ENCODE peak calls at places on chromosome 12, in four cellular contexts. One of them, this sample, is unnamed.

GRCh38 chr12:79873223-79873622 is 61.7 kb downstream of the PPP1R12A start:
- DNase-seq in aorta: no peak
- DNase-seq in astrocyte of the spinal cord: no peak
- DNase-seq in Peyer's patch: no peak
- DNase-seq in this sample: no peak

GRCh38 chr12:127742231-127742630 is 524.7 kb upstream of the TMEM132C start:
- DNase-seq in aorta: no peak
- DNase-seq in astrocyte of the spinal cord: no peak
- DNase-seq in Peyer's patch: no peak
- DNase-seq in this sample: no peak

GRCh38 chr12:3520168-3520567 is 29.2 kb downstream of the PRMT8 start:
- DNase-seq in astrocyte of the spinal cord: no peak
- DNase-seq in Peyer's patch: no peak
- DNase-seq in aorta: no peak
- DNase-seq in this sample: no peak

GRCh38 chr12:55385911-55386310 is 14.4 kb upstream of the OR6C65 start:
- DNase-seq in aorta: no peak
- DNase-seq in Peyer's patch: no peak
- DNase-seq in astrocyte of the spinal cord: no peak
- DNase-seq in this sample: no peak

GRCh38 chr12:65649126-65649525 is 175.2 kb upstream of the HMGA2 start:
- DNase-seq in astrocyte of the spinal cord: peak
- DNase-seq in Peyer's patch: no peak
- DNase-seq in aorta: no peak
- DNase-seq in this sample: peak

GRCh38 chr12:67358686-67359374 is 89.7 kb downstream of the CAND1 start:
- DNase-seq in aorta: no peak
- DNase-seq in astrocyte of the spinal cord: peak
- DNase-seq in Peyer's patch: no peak
- DNase-seq in this sample: peak

GRCh38 chr12:54047160-54047963 is 6.3 kb upstream of the HOXC4 start:
- DNase-seq in astrocyte of the spinal cord: no peak
- DNase-seq in Peyer's patch: no peak
- DNase-seq in aorta: no peak
- DNase-seq in this sample: no peak

GRCh38 chr12:131279281-131279921 is 325.7 kb downstream of the ADGRD1 start:
- DNase-seq in astrocyte of the spinal cord: no peak
- DNase-seq in Peyer's patch: peak
- DNase-seq in aorta: peak
- DNase-seq in this sample: no peak

GRCh38 chr12:51372021-51372420 is 19.2 kb downstream of the GALNT6 start:
- DNase-seq in aorta: no peak
- DNase-seq in Peyer's patch: no peak
- DNase-seq in astrocyte of the spinal cord: no peak
- DNase-seq in this sample: no peak

GRCh38 chr12:51631591-51631990 is 40.6 kb downstream of the SCN8A start:
- DNase-seq in astrocyte of the spinal cord: peak
- DNase-seq in Peyer's patch: no peak
- DNase-seq in aorta: no peak
- DNase-seq in this sample: peak

GRCh38 chr12:57332646-57333312 is 81.8 kb upstream of the STAC3 start:
- DNase-seq in astrocyte of the spinal cord: no peak
- DNase-seq in Peyer's patch: no peak
- DNase-seq in aorta: no peak
- DNase-seq in this sample: peak

GRCh38 chr12:92356405-92356804 is 210.8 kb upstream of the BTG1 start:
- DNase-seq in aorta: no peak
- DNase-seq in Peyer's patch: no peak
- DNase-seq in astrocyte of the spinal cord: no peak
- DNase-seq in this sample: no peak

GRCh38 chr12:64029013-64029857 is 184.7 kb downstream of the SRGAP1 start:
- DNase-seq in aorta: no peak
- DNase-seq in Peyer's patch: no peak
- DNase-seq in astrocyte of the spinal cord: no peak
- DNase-seq in this sample: peak

DNA sequence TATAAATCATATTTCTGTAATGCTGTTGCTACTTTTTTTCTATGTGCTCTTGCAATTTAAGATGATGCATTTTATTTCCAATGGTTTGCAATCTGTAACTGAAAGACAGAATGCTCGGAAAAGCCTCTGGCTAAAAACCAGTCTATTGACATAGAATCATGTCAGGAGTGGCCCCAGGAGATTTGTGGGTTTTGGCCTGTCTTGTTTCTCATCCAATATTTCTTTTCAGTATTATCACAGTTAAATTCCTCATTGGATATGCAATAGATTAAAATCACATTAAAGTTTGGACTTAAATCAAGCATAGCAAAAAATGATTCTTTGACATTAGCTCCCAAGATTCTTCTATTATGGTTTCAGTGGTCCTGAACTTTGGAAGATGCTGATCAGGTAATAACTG is 19.1 kb upstream of the SLC38A2 start:
- DNase-seq in aorta: peak
- DNase-seq in astrocyte of the spinal cord: peak
- DNase-seq in Peyer's patch: no peak
- DNase-seq in this sample: peak
- H3K4me3 ChIP-seq in aorta: no peak
- H3K4me3 ChIP-seq in astrocyte of the spinal cord: no peak
- H3K4me3 ChIP-seq in Peyer's patch: no peak
- H3K4me3 ChIP-seq in this sample: peak

DNA sequence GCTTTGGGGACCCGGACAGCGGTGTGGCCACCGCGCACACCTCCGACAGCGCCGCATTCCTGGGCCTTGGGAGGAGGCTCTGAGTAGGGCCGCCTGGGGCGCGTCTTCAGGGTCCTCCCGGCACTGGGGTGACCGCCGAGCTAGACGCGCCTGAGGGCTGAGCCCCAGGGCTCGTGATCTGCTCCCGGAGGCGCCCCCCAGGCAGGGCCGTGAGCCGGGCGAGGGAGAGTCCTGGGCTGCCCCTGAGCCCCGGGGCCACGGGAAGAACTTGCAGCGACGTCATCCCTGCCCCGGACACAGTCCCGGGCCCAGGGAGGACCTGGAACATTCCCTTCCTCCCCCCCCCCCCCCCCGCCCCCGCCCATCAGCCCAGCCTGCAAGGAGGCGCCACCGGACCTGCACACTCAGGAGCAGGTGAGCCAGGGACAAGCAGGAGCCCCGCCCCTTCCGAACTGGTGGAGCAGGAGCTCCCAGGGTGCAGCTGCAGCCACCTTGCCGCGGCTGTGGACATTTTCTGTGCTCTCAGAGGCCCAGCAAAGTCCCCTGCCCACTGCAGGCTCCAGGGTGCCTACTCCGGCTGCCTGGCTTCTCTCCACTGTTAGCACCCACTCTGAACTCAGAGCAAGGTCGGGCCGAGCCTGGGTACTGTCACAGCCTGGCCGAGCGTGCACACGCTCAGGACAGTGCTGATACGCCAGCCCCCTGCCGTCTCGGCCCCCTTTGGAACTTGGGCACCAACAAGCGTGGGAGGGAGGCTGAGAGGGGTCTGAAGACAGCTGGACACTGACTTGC is 50.7 kb downstream of the A2M start:
- DNase-seq in astrocyte of the spinal cord: peak
- DNase-seq in aorta: peak
- DNase-seq in Peyer's patch: peak
- DNase-seq in this sample: peak
- H3K4me3 ChIP-seq in astrocyte of the spinal cord: peak
- H3K4me3 ChIP-seq in aorta: peak
- H3K4me3 ChIP-seq in Peyer's patch: peak
- H3K4me3 ChIP-seq in this sample: peak

DNA sequence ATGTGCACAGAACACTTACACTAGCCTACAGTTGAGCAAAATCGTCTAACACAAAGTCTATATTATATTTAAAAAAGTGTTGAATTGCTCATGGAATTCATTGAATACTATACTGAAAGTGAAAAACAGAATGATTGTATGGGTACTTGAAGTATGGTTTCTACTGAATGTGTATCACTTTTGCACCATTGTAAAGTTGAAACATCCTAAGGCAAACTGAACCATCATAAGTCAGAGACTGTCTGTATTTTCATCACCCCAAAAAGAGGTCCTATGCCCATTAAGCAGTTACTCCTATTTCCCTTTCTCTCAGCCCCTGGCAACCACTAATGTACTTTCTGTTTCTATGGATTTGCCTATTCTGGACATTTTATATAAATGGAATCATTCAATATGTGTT is 4.4 kb upstream of the AMIGO2 start:
- DNase-seq in aorta: no peak
- DNase-seq in Peyer's patch: no peak
- DNase-seq in astrocyte of the spinal cord: no peak
- DNase-seq in this sample: no peak
- H3K4me3 ChIP-seq in aorta: no peak
- H3K4me3 ChIP-seq in Peyer's patch: no peak
- H3K4me3 ChIP-seq in astrocyte of the spinal cord: no peak
- H3K4me3 ChIP-seq in this sample: no peak

DNA sequence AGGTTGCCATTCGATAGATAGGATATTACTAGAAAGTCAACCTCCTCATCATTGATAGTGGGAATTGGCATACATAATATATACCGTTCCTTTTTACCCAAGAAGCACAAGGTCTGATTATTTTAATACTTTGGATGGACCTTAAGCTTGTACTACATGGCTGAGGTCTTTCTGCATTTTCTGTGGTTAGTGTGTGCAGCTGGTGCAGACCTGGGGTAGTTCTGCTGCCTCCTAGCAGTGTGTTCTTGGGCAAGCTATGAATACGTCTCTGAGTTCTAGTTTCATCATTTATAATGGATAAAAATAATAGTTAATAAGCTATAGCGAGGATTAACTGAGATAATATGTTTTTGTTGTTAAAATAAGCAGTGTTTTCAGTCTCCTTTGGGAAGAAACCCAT is 2.2 kb downstream of the ZDHHC17 start:
- DNase-seq in Peyer's patch: no peak
- DNase-seq in astrocyte of the spinal cord: no peak
- DNase-seq in aorta: no peak
- DNase-seq in this sample: no peak
- H3K4me3 ChIP-seq in Peyer's patch: no peak
- H3K4me3 ChIP-seq in astrocyte of the spinal cord: no peak
- H3K4me3 ChIP-seq in aorta: no peak
- H3K4me3 ChIP-seq in this sample: no peak

This sample was measured in adipocyte.